ENCODE peak calls at places on chromosomes 12 and 14, in six cellular contexts. One of them, this sample, is unnamed. For H3F3A, the result is how much of the 10 kb centered on the place peaks cover.

GRCh38 chr12:132437252-132438138 is 52.5 kb upstream of the FBRSL1 start:
- DNase-seq in neural progenitor cell: peak
- DNase-seq in PC-9: no peak
- DNase-seq in GM23248: no peak
- DNase-seq in MM.1S: no peak
- DNase-seq in PC-3: no peak
- DNase-seq in this sample: peak

GRCh38 chr12:630656-631632 is 32.3 kb downstream of the NINJ2 start:
- DNase-seq in neural progenitor cell: peak
- DNase-seq in PC-9: peak
- DNase-seq in GM23248: no peak
- DNase-seq in MM.1S: peak
- DNase-seq in PC-3: no peak
- DNase-seq in this sample: peak

GRCh38 chr14:24052656-24053547 is 1.1 kb downstream of the CARMIL3 start:
- DNase-seq in neural progenitor cell: no peak
- DNase-seq in PC-9: no peak
- DNase-seq in GM23248: peak
- DNase-seq in MM.1S: no peak
- DNase-seq in PC-3: no peak
- DNase-seq in this sample: no peak

GRCh38 chr12:107179883-107180282 is 86.5 kb upstream of the CRY1 start:
- DNase-seq in neural progenitor cell: no peak
- DNase-seq in PC-9: no peak
- DNase-seq in GM23248: peak
- DNase-seq in MM.1S: no peak
- DNase-seq in PC-3: no peak
- DNase-seq in this sample: no peak

GRCh38 chr12:4918950-4919660 is 9.4 kb downstream of the KCNA1 start:
- DNase-seq in neural progenitor cell: no peak
- DNase-seq in PC-9: no peak
- DNase-seq in GM23248: no peak
- DNase-seq in MM.1S: no peak
- DNase-seq in PC-3: no peak
- DNase-seq in this sample: no peak

GRCh38 chr14:35401422-35401729 is 3.2 kb downstream of the NFKBIA start:
- DNase-seq in neural progenitor cell: no peak
- DNase-seq in PC-9: no peak
- DNase-seq in GM23248: no peak
- DNase-seq in MM.1S: no peak
- DNase-seq in PC-3: no peak
- DNase-seq in this sample: no peak

GRCh38 chr12:25051583-25052190 is 102.8 kb upstream of the BCAT1 start:
- DNase-seq in neural progenitor cell: no peak
- DNase-seq in PC-9: no peak
- DNase-seq in GM23248: no peak
- DNase-seq in MM.1S: peak
- DNase-seq in PC-3: no peak
- DNase-seq in this sample: no peak

GRCh38 chr12:105409881-105410471 is 79.5 kb downstream of the C12orf75 start:
- DNase-seq in neural progenitor cell: no peak
- DNase-seq in PC-9: no peak
- DNase-seq in GM23248: peak
- DNase-seq in MM.1S: no peak
- DNase-seq in PC-3: no peak
- DNase-seq in this sample: no peak

GRCh38 chr12:10634427-10634826 is 21.0 kb upstream of the MAGOHB start:
- DNase-seq in neural progenitor cell: no peak
- DNase-seq in PC-9: peak
- DNase-seq in GM23248: peak
- DNase-seq in MM.1S: no peak
- DNase-seq in PC-3: peak
- DNase-seq in this sample: no peak

GRCh38 chr12:3828888-3829287 is 44.3 kb downstream of the PARP11 start:
- DNase-seq in neural progenitor cell: no peak
- DNase-seq in PC-9: no peak
- DNase-seq in GM23248: no peak
- DNase-seq in MM.1S: no peak
- DNase-seq in PC-3: no peak
- DNase-seq in this sample: no peak

GRCh38 chr12:100141998-100142850 is 450 bp downstream of the BLTP3B start:
- DNase-seq in neural progenitor cell: peak
- DNase-seq in PC-9: peak
- DNase-seq in GM23248: peak
- DNase-seq in MM.1S: peak
- DNase-seq in PC-3: peak
- DNase-seq in this sample: peak

GRCh38 chr14:85934886-85935254 is 404.9 kb downstream of the FLRT2 start:
- DNase-seq in neural progenitor cell: no peak
- DNase-seq in PC-9: no peak
- DNase-seq in GM23248: no peak
- DNase-seq in MM.1S: peak
- DNase-seq in PC-3: peak
- DNase-seq in this sample: no peak

GRCh38 chr12:82880442-82880901 is 193.8 kb downstream of the TMTC2 start:
- DNase-seq in neural progenitor cell: peak
- DNase-seq in PC-9: no peak
- DNase-seq in GM23248: no peak
- DNase-seq in MM.1S: no peak
- DNase-seq in PC-3: no peak
- DNase-seq in this sample: no peak

GRCh38 chr14:77158175-77158908 is 16.8 kb upstream of the ZDHHC22 start:
- DNase-seq in neural progenitor cell: peak
- DNase-seq in PC-9: peak
- DNase-seq in GM23248: peak
- DNase-seq in MM.1S: no peak
- DNase-seq in PC-3: peak
- DNase-seq in this sample: peak

GRCh38 chr14:22251090-22251489 is 337.9 kb downstream of the DAD1 start:
- DNase-seq in neural progenitor cell: no peak
- DNase-seq in PC-9: no peak
- DNase-seq in GM23248: peak
- DNase-seq in MM.1S: no peak
- DNase-seq in PC-3: peak
- DNase-seq in this sample: no peak
- H3F3A ChIP-seq in neural progenitor cell: under half
- H3F3A ChIP-seq in PC-9: under half
- H3F3A ChIP-seq in GM23248: under half
- H3F3A ChIP-seq in MM.1S: under half
- H3F3A ChIP-seq in PC-3: under half
- H3F3A ChIP-seq in this sample: under half

GRCh38 chr14:73761621-73762355 is 47.6 kb upstream of the PNMA1 start:
- DNase-seq in neural progenitor cell: no peak
- DNase-seq in PC-9: no peak
- DNase-seq in GM23248: peak
- DNase-seq in MM.1S: peak
- DNase-seq in PC-3: no peak
- DNase-seq in this sample: no peak
- H3F3A ChIP-seq in neural progenitor cell: under half
- H3F3A ChIP-seq in PC-9: under half
- H3F3A ChIP-seq in GM23248: under half
- H3F3A ChIP-seq in MM.1S: under half
- H3F3A ChIP-seq in PC-3: under half
- H3F3A ChIP-seq in this sample: under half

GRCh38 chr12:6444704-6445688 is at the start of gene CD27:
- DNase-seq in neural progenitor cell: no peak
- DNase-seq in PC-9: no peak
- DNase-seq in GM23248: no peak
- DNase-seq in MM.1S: no peak
- DNase-seq in PC-3: no peak
- DNase-seq in this sample: no peak

GRCh38 chr12:6443361-6443983 is 1.3 kb upstream of the CD27 start:
- DNase-seq in neural progenitor cell: no peak
- DNase-seq in PC-9: no peak
- DNase-seq in GM23248: no peak
- DNase-seq in MM.1S: peak
- DNase-seq in PC-3: no peak
- DNase-seq in this sample: no peak

GRCh38 chr12:6438345-6438744 is 6.4 kb upstream of the CD27 start:
- DNase-seq in neural progenitor cell: no peak
- DNase-seq in PC-9: no peak
- DNase-seq in GM23248: no peak
- DNase-seq in MM.1S: no peak
- DNase-seq in PC-3: no peak
- DNase-seq in this sample: no peak

GRCh38 chr12:6444031-6444430 is 724 bp upstream of the CD27 start:
- DNase-seq in neural progenitor cell: no peak
- DNase-seq in PC-9: no peak
- DNase-seq in GM23248: no peak
- DNase-seq in MM.1S: no peak
- DNase-seq in PC-3: no peak
- DNase-seq in this sample: no peak

DNA sequence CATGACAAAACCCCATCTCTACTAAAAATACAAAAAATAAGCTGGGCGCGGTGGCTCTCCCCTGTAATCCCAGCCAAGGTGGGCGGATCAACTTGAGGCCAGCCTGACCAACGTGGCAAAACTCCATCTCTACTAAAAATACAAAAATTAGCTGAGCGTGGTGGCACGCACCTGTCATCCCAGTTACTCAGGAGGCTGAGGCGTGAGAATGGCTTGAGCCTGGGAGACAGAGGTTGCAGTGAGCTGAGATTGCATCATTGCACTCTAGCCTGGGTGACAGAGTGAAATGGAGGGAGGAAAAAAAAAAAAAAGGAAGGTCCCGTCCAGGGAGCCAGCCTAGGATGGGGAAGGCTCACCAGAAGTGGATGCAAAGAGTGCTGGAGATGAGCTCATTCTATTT is 2.0 kb upstream of the CD27 start:
- DNase-seq in neural progenitor cell: no peak
- DNase-seq in PC-9: no peak
- DNase-seq in GM23248: no peak
- DNase-seq in MM.1S: no peak
- DNase-seq in PC-3: no peak
- DNase-seq in this sample: no peak
- H3F3A ChIP-seq in neural progenitor cell: under half
- H3F3A ChIP-seq in PC-9: under half
- H3F3A ChIP-seq in GM23248: under half
- H3F3A ChIP-seq in MM.1S: under half
- H3F3A ChIP-seq in PC-3: under half
- H3F3A ChIP-seq in this sample: under half

GRCh38 chr12:6336079-6336858 is 5.6 kb downstream of the TNFRSF1A start:
- DNase-seq in neural progenitor cell: peak
- DNase-seq in PC-9: peak
- DNase-seq in GM23248: peak
- DNase-seq in MM.1S: peak
- DNase-seq in PC-3: peak
- DNase-seq in this sample: peak
- H3F3A ChIP-seq in neural progenitor cell: under half
- H3F3A ChIP-seq in PC-9: half or more
- H3F3A ChIP-seq in GM23248: half or more
- H3F3A ChIP-seq in MM.1S: under half
- H3F3A ChIP-seq in PC-3: under half
- H3F3A ChIP-seq in this sample: under half

GRCh38 chr14:91366749-91367148 is 50.9 kb downstream of the CCDC88C start:
- DNase-seq in neural progenitor cell: no peak
- DNase-seq in PC-9: no peak
- DNase-seq in GM23248: no peak
- DNase-seq in MM.1S: no peak
- DNase-seq in PC-3: no peak
- DNase-seq in this sample: no peak
- H3F3A ChIP-seq in neural progenitor cell: under half
- H3F3A ChIP-seq in PC-9: under half
- H3F3A ChIP-seq in GM23248: under half
- H3F3A ChIP-seq in MM.1S: half or more
- H3F3A ChIP-seq in PC-3: under half
- H3F3A ChIP-seq in this sample: under half

DNA sequence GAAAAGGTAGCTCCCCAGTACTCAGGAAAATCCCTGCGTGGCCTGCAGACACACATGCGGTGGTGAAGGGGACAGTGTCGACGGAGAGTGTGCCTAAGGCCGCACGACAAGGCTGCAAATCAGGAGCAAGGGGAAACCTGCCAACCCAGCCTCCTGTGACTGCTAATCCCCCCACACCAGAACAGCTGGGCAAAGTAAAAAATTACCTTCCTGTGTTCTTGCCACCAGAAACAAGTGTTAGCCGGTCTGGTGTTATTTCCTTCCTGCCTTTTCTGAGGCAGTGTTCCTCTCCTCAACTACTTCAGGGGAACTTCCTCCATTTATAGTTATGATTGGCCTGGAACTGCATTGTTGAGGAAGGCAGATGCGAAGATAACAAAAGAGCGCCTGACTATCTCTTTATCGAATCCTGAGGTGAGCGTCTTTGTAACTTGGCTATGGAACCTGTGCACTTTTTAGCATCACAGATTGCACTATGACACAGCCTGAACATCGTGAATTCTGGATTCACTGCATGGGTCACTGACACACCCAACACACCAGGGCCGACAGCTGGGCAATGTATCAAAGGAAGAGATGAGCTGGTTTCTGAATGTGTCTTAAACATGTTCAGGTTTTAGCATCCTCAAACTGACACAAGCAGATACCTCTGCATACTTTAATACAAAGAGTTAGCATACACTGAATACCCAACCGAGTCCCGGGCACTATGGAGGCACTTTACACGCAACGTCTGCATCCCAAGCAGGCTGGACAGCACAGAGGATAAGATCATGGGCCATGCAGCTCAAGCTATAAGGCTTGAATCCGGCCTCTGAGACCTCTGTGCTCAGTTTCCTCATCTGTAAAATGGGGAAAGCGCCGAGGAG is 28.9 kb downstream of the SLC15A4 start:
- DNase-seq in neural progenitor cell: no peak
- DNase-seq in PC-9: no peak
- DNase-seq in GM23248: no peak
- DNase-seq in MM.1S: no peak
- DNase-seq in PC-3: no peak
- DNase-seq in this sample: no peak
- H3F3A ChIP-seq in neural progenitor cell: under half
- H3F3A ChIP-seq in PC-9: under half
- H3F3A ChIP-seq in GM23248: under half
- H3F3A ChIP-seq in MM.1S: under half
- H3F3A ChIP-seq in PC-3: under half
- H3F3A ChIP-seq in this sample: under half

DNA sequence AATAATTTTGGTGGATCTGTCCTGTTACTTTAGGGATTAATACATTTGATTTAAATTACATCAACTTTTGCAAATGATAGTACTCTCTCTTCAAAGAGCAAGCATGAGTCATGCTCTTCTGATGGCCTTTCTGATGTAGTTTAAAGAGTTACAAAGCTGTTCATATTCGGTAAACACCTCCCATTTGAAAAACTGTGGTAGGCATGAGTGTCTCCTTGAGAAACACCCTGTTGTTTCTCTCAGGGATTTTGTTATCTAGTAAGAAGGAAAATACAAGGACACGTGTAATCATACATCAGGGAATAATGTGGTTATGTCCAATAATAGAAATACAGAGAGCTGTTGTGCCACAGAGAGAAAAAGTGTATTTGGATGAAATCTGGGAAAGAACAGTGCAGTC is 53.3 kb upstream of the E2F7 start:
- DNase-seq in neural progenitor cell: no peak
- DNase-seq in PC-9: no peak
- DNase-seq in GM23248: peak
- DNase-seq in MM.1S: no peak
- DNase-seq in PC-3: peak
- DNase-seq in this sample: no peak
- H3F3A ChIP-seq in neural progenitor cell: under half
- H3F3A ChIP-seq in PC-9: under half
- H3F3A ChIP-seq in GM23248: half or more
- H3F3A ChIP-seq in MM.1S: under half
- H3F3A ChIP-seq in PC-3: under half
- H3F3A ChIP-seq in this sample: under half

GRCh38 chr14:102626530-102626929 is 34.1 kb downstream of the RCOR1 start:
- DNase-seq in neural progenitor cell: no peak
- DNase-seq in PC-9: no peak
- DNase-seq in GM23248: no peak
- DNase-seq in MM.1S: no peak
- DNase-seq in PC-3: no peak
- DNase-seq in this sample: no peak
- H3F3A ChIP-seq in neural progenitor cell: half or more
- H3F3A ChIP-seq in PC-9: half or more
- H3F3A ChIP-seq in GM23248: under half
- H3F3A ChIP-seq in MM.1S: under half
- H3F3A ChIP-seq in PC-3: under half
- H3F3A ChIP-seq in this sample: under half

GRCh38 chr14:49584058-49584457 is 2.1 kb downstream of the RPS29 start:
- DNase-seq in neural progenitor cell: no peak
- DNase-seq in PC-9: no peak
- DNase-seq in GM23248: no peak
- DNase-seq in MM.1S: no peak
- DNase-seq in PC-3: no peak
- DNase-seq in this sample: no peak
- H3F3A ChIP-seq in neural progenitor cell: under half
- H3F3A ChIP-seq in PC-9: half or more
- H3F3A ChIP-seq in GM23248: half or more
- H3F3A ChIP-seq in MM.1S: under half
- H3F3A ChIP-seq in PC-3: under half
- H3F3A ChIP-seq in this sample: under half

This sample was measured in GM23338.